ENCODE peak calls at places on chromosome 21, in six cellular contexts. One of them, this sample, is unnamed.

GRCh38 chr21:18384771-18385170 is 18.8 kb downstream of the TMPRSS15 start:
- DNase-seq in GM23248: peak; percentile 6
- DNase-seq in endothelial cell of umbilical vein: peak; percentile 1
- DNase-seq in heart left ventricle: no peak
- DNase-seq in upper lobe of left lung: no peak
- DNase-seq in right atrium auricular region: no peak
- DNase-seq in this sample: no peak

GRCh38 chr21:36162631-36163030 is 6.0 kb downstream of the DOP1B start:
- DNase-seq in upper lobe of left lung: no peak
- DNase-seq in heart left ventricle: no peak
- DNase-seq in endothelial cell of umbilical vein: no peak
- DNase-seq in right atrium auricular region: no peak
- DNase-seq in GM23248: no peak
- DNase-seq in this sample: no peak

GRCh38 chr21:45128613-45129226 is 54.3 kb downstream of the ADARB1 start:
- DNase-seq in endothelial cell of umbilical vein: peak; percentile 81
- DNase-seq in heart left ventricle: peak; percentile 88
- DNase-seq in GM23248: peak; percentile 83
- DNase-seq in upper lobe of left lung: peak; percentile 78
- DNase-seq in right atrium auricular region: no peak
- DNase-seq in this sample: peak; percentile 76

GRCh38 chr21:8998946-8999681 is 1522.3 kb upstream of the TPTE start:
- DNase-seq in endothelial cell of umbilical vein: no peak
- DNase-seq in right atrium auricular region: no peak
- DNase-seq in heart left ventricle: no peak
- DNase-seq in upper lobe of left lung: no peak
- DNase-seq in GM23248: no peak
- DNase-seq in this sample: no peak

GRCh38 chr21:35284199-35284598 is 235.1 kb upstream of the RUNX1 start:
- DNase-seq in GM23248: peak; percentile 7
- DNase-seq in right atrium auricular region: no peak
- DNase-seq in heart left ventricle: peak; percentile 68
- DNase-seq in endothelial cell of umbilical vein: no peak
- DNase-seq in upper lobe of left lung: no peak
- DNase-seq in this sample: peak; percentile 35

GRCh38 chr21:42760361-42760970 is 107.0 kb downstream of the PDE9A start:
- DNase-seq in heart left ventricle: peak; percentile 38
- DNase-seq in upper lobe of left lung: no peak
- DNase-seq in GM23248: no peak
- DNase-seq in endothelial cell of umbilical vein: no peak
- DNase-seq in right atrium auricular region: no peak
- DNase-seq in this sample: no peak

GRCh38 chr21:16425297-16425696 is 695.5 kb downstream of the USP25 start:
- DNase-seq in GM23248: no peak
- DNase-seq in upper lobe of left lung: no peak
- DNase-seq in heart left ventricle: no peak
- DNase-seq in endothelial cell of umbilical vein: peak; percentile 64
- DNase-seq in right atrium auricular region: no peak
- DNase-seq in this sample: no peak

GRCh38 chr21:35417762-35418161 is 368.7 kb upstream of the RUNX1 start:
- DNase-seq in GM23248: no peak
- DNase-seq in endothelial cell of umbilical vein: no peak
- DNase-seq in upper lobe of left lung: no peak
- DNase-seq in right atrium auricular region: no peak
- DNase-seq in heart left ventricle: no peak
- DNase-seq in this sample: no peak

GRCh38 chr21:44867464-44867863 is 6.0 kb downstream of the PTTG1IP start:
- DNase-seq in heart left ventricle: peak; percentile 55
- DNase-seq in right atrium auricular region: no peak
- DNase-seq in GM23248: no peak
- DNase-seq in upper lobe of left lung: no peak
- DNase-seq in endothelial cell of umbilical vein: no peak
- DNase-seq in this sample: no peak

GRCh38 chr21:18725653-18726052 is 322.1 kb upstream of the TMPRSS15 start:
- DNase-seq in heart left ventricle: no peak
- DNase-seq in right atrium auricular region: no peak
- DNase-seq in upper lobe of left lung: no peak
- DNase-seq in GM23248: no peak
- DNase-seq in endothelial cell of umbilical vein: no peak
- DNase-seq in this sample: no peak

GRCh38 chr21:25980710-25981109 is 189.9 kb downstream of the APP start:
- DNase-seq in GM23248: no peak
- DNase-seq in endothelial cell of umbilical vein: no peak
- DNase-seq in upper lobe of left lung: no peak
- DNase-seq in right atrium auricular region: no peak
- DNase-seq in heart left ventricle: no peak
- DNase-seq in this sample: no peak

GRCh38 chr21:23858878-23859277 is 1748.4 kb downstream of the MRPL39 start:
- DNase-seq in upper lobe of left lung: no peak
- DNase-seq in heart left ventricle: no peak
- DNase-seq in GM23248: no peak
- DNase-seq in right atrium auricular region: no peak
- DNase-seq in endothelial cell of umbilical vein: no peak
- DNase-seq in this sample: no peak

GRCh38 chr21:37799193-37800121 is 116.8 kb downstream of the KCNJ6 start:
- DNase-seq in heart left ventricle: no peak
- DNase-seq in right atrium auricular region: no peak
- DNase-seq in endothelial cell of umbilical vein: no peak
- DNase-seq in upper lobe of left lung: no peak
- DNase-seq in GM23248: no peak
- DNase-seq in this sample: no peak

GRCh38 chr21:33078907-33079582 is 9.1 kb downstream of the OLIG1 start:
- DNase-seq in upper lobe of left lung: peak; percentile 64
- DNase-seq in heart left ventricle: no peak
- DNase-seq in right atrium auricular region: no peak
- DNase-seq in endothelial cell of umbilical vein: no peak
- DNase-seq in GM23248: peak; percentile 68
- DNase-seq in this sample: no peak

GRCh38 chr21:42555756-42556438 is 42.2 kb downstream of the SLC37A1 start:
- DNase-seq in endothelial cell of umbilical vein: no peak
- DNase-seq in right atrium auricular region: no peak
- DNase-seq in heart left ventricle: peak; percentile 33
- DNase-seq in GM23248: no peak
- DNase-seq in upper lobe of left lung: peak; percentile 16
- DNase-seq in this sample: no peak

GRCh38 chr21:32921632-32922230 is 104.0 kb upstream of the OLIG2 start:
- DNase-seq in endothelial cell of umbilical vein: peak; percentile 6
- DNase-seq in right atrium auricular region: no peak
- DNase-seq in GM23248: peak; percentile 10
- DNase-seq in heart left ventricle: no peak
- DNase-seq in upper lobe of left lung: peak; percentile 44
- DNase-seq in this sample: no peak

GRCh38 chr21:45330075-45330781 is 42.5 kb upstream of the POFUT2 start:
- DNase-seq in GM23248: peak; percentile 88
- DNase-seq in heart left ventricle: peak; percentile 66
- DNase-seq in endothelial cell of umbilical vein: no peak
- DNase-seq in upper lobe of left lung: peak; percentile 86
- DNase-seq in right atrium auricular region: no peak
- DNase-seq in this sample: peak; percentile 12

GRCh38 chr21:42121792-42122191 is 50.7 kb downstream of the UMODL1 start:
- DNase-seq in heart left ventricle: peak; percentile 18
- DNase-seq in upper lobe of left lung: peak; percentile 55
- DNase-seq in GM23248: no peak
- DNase-seq in endothelial cell of umbilical vein: no peak
- DNase-seq in right atrium auricular region: no peak
- DNase-seq in this sample: no peak

GRCh38 chr21:33481314-33481943 is 1.7 kb upstream of the TMEM50B start:
- DNase-seq in GM23248: peak; percentile 16
- DNase-seq in heart left ventricle: no peak
- DNase-seq in upper lobe of left lung: no peak
- DNase-seq in right atrium auricular region: no peak
- DNase-seq in endothelial cell of umbilical vein: no peak
- DNase-seq in this sample: no peak

GRCh38 chr21:42746593-42747266 is 93.3 kb downstream of the PDE9A start:
- DNase-seq in endothelial cell of umbilical vein: no peak
- DNase-seq in upper lobe of left lung: peak; percentile 71
- DNase-seq in GM23248: no peak
- DNase-seq in right atrium auricular region: peak; percentile 64
- DNase-seq in heart left ventricle: peak; percentile 81
- DNase-seq in this sample: peak; percentile 46

GRCh38 chr21:24716306-24716918 is 890.9 kb downstream of the MRPL39 start:
- DNase-seq in heart left ventricle: no peak
- DNase-seq in upper lobe of left lung: no peak
- DNase-seq in right atrium auricular region: no peak
- DNase-seq in endothelial cell of umbilical vein: no peak
- DNase-seq in GM23248: no peak
- DNase-seq in this sample: no peak

GRCh38 chr21:37458669-37459276 is 92.2 kb downstream of the DYRK1A start:
- DNase-seq in upper lobe of left lung: no peak
- DNase-seq in endothelial cell of umbilical vein: no peak
- DNase-seq in right atrium auricular region: no peak
- DNase-seq in GM23248: no peak
- DNase-seq in heart left ventricle: no peak
- DNase-seq in this sample: no peak

GRCh38 chr21:46307625-46308024 is 16.0 kb downstream of the C21orf58 start:
- DNase-seq in GM23248: peak; percentile 62
- DNase-seq in endothelial cell of umbilical vein: no peak
- DNase-seq in right atrium auricular region: no peak
- DNase-seq in upper lobe of left lung: no peak
- DNase-seq in heart left ventricle: no peak
- DNase-seq in this sample: no peak

GRCh38 chr21:7957713-7958064 is 2563.7 kb upstream of the TPTE start:
- DNase-seq in GM23248: no peak
- DNase-seq in endothelial cell of umbilical vein: no peak
- DNase-seq in upper lobe of left lung: no peak
- DNase-seq in heart left ventricle: no peak
- DNase-seq in right atrium auricular region: no peak
- DNase-seq in this sample: no peak

GRCh38 chr21:7951854-7952519 is 2569.4 kb upstream of the TPTE start:
- DNase-seq in right atrium auricular region: no peak
- DNase-seq in endothelial cell of umbilical vein: no peak
- DNase-seq in upper lobe of left lung: no peak
- DNase-seq in heart left ventricle: no peak
- DNase-seq in GM23248: no peak
- DNase-seq in this sample: no peak

GRCh38 chr21:7952648-7953047 is 2568.7 kb upstream of the TPTE start:
- DNase-seq in GM23248: no peak
- DNase-seq in endothelial cell of umbilical vein: no peak
- DNase-seq in right atrium auricular region: no peak
- DNase-seq in heart left ventricle: no peak
- DNase-seq in upper lobe of left lung: no peak
- DNase-seq in this sample: no peak

GRCh38 chr21:7947422-7947821 is 2574.0 kb upstream of the TPTE start:
- DNase-seq in right atrium auricular region: no peak
- DNase-seq in endothelial cell of umbilical vein: no peak
- DNase-seq in heart left ventricle: no peak
- DNase-seq in GM23248: no peak
- DNase-seq in upper lobe of left lung: no peak
- DNase-seq in this sample: no peak

DNA sequence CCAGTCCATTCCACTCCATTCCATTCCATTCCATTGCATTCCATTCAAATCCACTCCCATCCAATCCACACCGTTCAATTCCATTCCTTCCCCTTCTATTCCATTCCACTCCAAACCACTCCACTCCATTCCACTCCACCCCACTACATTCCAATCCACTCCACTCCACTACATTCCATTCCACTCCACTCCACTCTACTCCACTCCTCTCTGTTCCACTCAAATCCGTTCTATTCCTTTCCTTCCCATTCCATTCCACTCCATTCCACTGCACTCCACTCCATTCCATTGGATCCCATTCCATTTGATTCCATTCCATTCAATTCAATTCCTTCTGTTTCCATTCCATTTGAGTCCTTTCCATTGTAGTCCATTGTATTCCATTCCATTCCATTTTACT is 2568.3 kb upstream of the TPTE start:
- DNase-seq in upper lobe of left lung: no peak
- DNase-seq in endothelial cell of umbilical vein: no peak
- DNase-seq in right atrium auricular region: no peak
- DNase-seq in GM23248: no peak
- DNase-seq in heart left ventricle: no peak
- DNase-seq in this sample: no peak
- H3K9me3 ChIP-seq in upper lobe of left lung: peaks cover 76% of the 10 kb centered on the region
- H3K9me3 ChIP-seq in endothelial cell of umbilical vein: peaks cover 84% of the 10 kb centered on the region
- H3K9me3 ChIP-seq in right atrium auricular region: peaks cover 14% of the 10 kb centered on the region
- H3K9me3 ChIP-seq in GM23248: peaks cover 36% of the 10 kb centered on the region
- H3K9me3 ChIP-seq in heart left ventricle: peaks cover 70% of the 10 kb centered on the region
- H3K9me3 ChIP-seq in this sample: no peaks in the 10 kb centered on the region

GRCh38 chr21:14858309-14858708 is 206.5 kb downstream of the NRIP1 start:
- DNase-seq in upper lobe of left lung: no peak
- DNase-seq in GM23248: no peak
- DNase-seq in heart left ventricle: no peak
- DNase-seq in endothelial cell of umbilical vein: no peak
- DNase-seq in right atrium auricular region: no peak
- DNase-seq in this sample: no peak

GRCh38 chr21:14866859-14867560 is 197.8 kb downstream of the NRIP1 start:
- DNase-seq in upper lobe of left lung: no peak
- DNase-seq in endothelial cell of umbilical vein: no peak
- DNase-seq in right atrium auricular region: no peak
- DNase-seq in heart left ventricle: no peak
- DNase-seq in GM23248: no peak
- DNase-seq in this sample: no peak

GRCh38 chr21:14864211-14865021 is 200.4 kb downstream of the NRIP1 start:
- DNase-seq in right atrium auricular region: peak; percentile 76
- DNase-seq in upper lobe of left lung: peak; percentile 67
- DNase-seq in GM23248: peak; percentile 81
- DNase-seq in endothelial cell of umbilical vein: peak; percentile 67
- DNase-seq in heart left ventricle: peak; percentile 78
- DNase-seq in this sample: peak; percentile 64

GRCh38 chr21:14862794-14863720 is 201.7 kb downstream of the NRIP1 start:
- DNase-seq in GM23248: peak; percentile 52
- DNase-seq in endothelial cell of umbilical vein: peak; percentile 31
- DNase-seq in heart left ventricle: no peak
- DNase-seq in upper lobe of left lung: no peak
- DNase-seq in right atrium auricular region: no peak
- DNase-seq in this sample: no peak

DNA sequence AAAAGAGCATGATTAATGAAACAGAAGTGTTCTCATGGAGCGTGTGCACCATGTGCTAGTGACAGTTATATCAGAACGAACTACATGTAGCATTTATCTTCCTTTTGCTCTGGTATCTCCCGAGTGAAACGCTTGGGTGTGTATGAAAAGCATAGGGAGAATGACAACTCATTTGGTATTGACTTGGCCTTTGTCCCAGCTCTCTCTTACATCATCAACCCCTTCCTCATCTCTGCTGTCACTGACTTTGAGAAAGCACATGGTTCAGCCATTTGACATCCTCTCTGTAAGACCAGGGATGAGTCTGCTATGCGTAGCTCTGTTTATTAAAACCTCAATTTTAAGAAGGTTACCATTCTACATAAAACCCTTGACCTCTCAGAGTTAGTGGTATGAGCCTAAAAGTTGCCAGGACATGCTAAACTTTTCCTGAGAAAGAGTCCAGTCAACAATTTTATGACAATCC is 201.0 kb downstream of the NRIP1 start:
- DNase-seq in upper lobe of left lung: no peak
- DNase-seq in endothelial cell of umbilical vein: no peak
- DNase-seq in heart left ventricle: no peak
- DNase-seq in right atrium auricular region: no peak
- DNase-seq in GM23248: no peak
- DNase-seq in this sample: no peak
- H3K27ac ChIP-seq in upper lobe of left lung: no peak overlapping the region
- H3K27ac ChIP-seq in endothelial cell of umbilical vein: no peak overlapping the region
- H3K27ac ChIP-seq in heart left ventricle: no peak overlapping the region
- H3K27ac ChIP-seq in right atrium auricular region: no peak overlapping the region
- H3K27ac ChIP-seq in GM23248: no peak overlapping the region
- H3K27ac ChIP-seq in this sample: no peak overlapping the region

GRCh38 chr21:31872072-31872451 is 758 bp upstream of the HUNK start:
- DNase-seq in GM23248: no peak
- DNase-seq in heart left ventricle: no peak
- DNase-seq in upper lobe of left lung: no peak
- DNase-seq in right atrium auricular region: no peak
- DNase-seq in endothelial cell of umbilical vein: no peak
- DNase-seq in this sample: no peak
- H3K4me3 ChIP-seq in GM23248: peak overlapping the region; percentile 80
- H3K4me3 ChIP-seq in heart left ventricle: no peak overlapping the region
- H3K4me3 ChIP-seq in upper lobe of left lung: peak overlapping the region; percentile 43
- H3K4me3 ChIP-seq in right atrium auricular region: no peak overlapping the region
- H3K4me3 ChIP-seq in endothelial cell of umbilical vein: no peak overlapping the region
- H3K4me3 ChIP-seq in this sample: peak overlapping the region; percentile 72

GRCh38 chr21:7933923-7934322 is 2587.5 kb upstream of the TPTE start:
- DNase-seq in endothelial cell of umbilical vein: no peak
- DNase-seq in upper lobe of left lung: no peak
- DNase-seq in heart left ventricle: no peak
- DNase-seq in right atrium auricular region: no peak
- DNase-seq in GM23248: no peak
- DNase-seq in this sample: no peak
- H3K9me3 ChIP-seq in endothelial cell of umbilical vein: peaks cover 78% of the 10 kb centered on the region
- H3K9me3 ChIP-seq in upper lobe of left lung: peaks cover 66% of the 10 kb centered on the region
- H3K9me3 ChIP-seq in heart left ventricle: peaks cover 89% of the 10 kb centered on the region
- H3K9me3 ChIP-seq in right atrium auricular region: peaks cover 9% of the 10 kb centered on the region
- H3K9me3 ChIP-seq in GM23248: peaks cover 25% of the 10 kb centered on the region
- H3K9me3 ChIP-seq in this sample: no peaks in the 10 kb centered on the region

This sample was measured in left ventricle myocardium inferior.